ENCODE peak calls at places on chromosome 20, in four cellular contexts. C is K562, I is GM12878, Z is HepG2. N is an unnamed sample.

GRCh38 chr20:23404196-23404595 is 17.1 kb downstream of the NAPB start:
- DNase-seq in C (no peak), I (no peak), Z (peak), N (no peak)

GRCh38 chr20:64211874-64212658 is 43.5 kb upstream of the PCMTD2 start:
- DNase-seq in C (no peak), I (no peak), Z (no peak), N (no peak)

GRCh38 chr20:36654506-36654905 is 8.5 kb upstream of the SLA2 start:
- DNase-seq in C (no peak), I (no peak), Z (no peak), N (no peak)

GRCh38 chr20:431012-431904 is 23.2 kb downstream of the RBCK1 start:
- DNase-seq in C (peak), I (no peak), Z (peak), N (peak)

GRCh38 chr20:58328836-58329235 is 19.3 kb downstream of the RAB22A start:
- DNase-seq in C (no peak), I (no peak), Z (no peak), N (no peak)

GRCh38 chr20:58485326-58485725 is 29.9 kb downstream of the APCDD1L start:
- DNase-seq in C (no peak), I (no peak), Z (no peak), N (no peak)

GRCh38 chr20:14337400-14338171 is at the start of gene FLRT3:
- DNase-seq in C (no peak), I (peak), Z (peak), N (peak)

GRCh38 chr20:1907586-1907985 is 12.4 kb downstream of the SIRPA start:
- DNase-seq in C (no peak), I (no peak), Z (no peak), N (no peak)

GRCh38 chr20:38223743-38224100 is 36.8 kb downstream of the KIAA1755 start:
- DNase-seq in C (no peak), I (no peak), Z (no peak), N (no peak)

GRCh38 chr20:43650997-43651525 is 15.9 kb upstream of the MYBL2 start:
- DNase-seq in C (no peak), I (no peak), Z (no peak), N (no peak)

GRCh38 chr20:61980647-61981583 is 84.8 kb downstream of the TAF4 start:
- DNase-seq in C (peak), I (no peak), Z (peak), N (peak)

GRCh38 chr20:15065794-15066193 is 728.4 kb upstream of the FLRT3 start:
- DNase-seq in C (no peak), I (no peak), Z (no peak), N (no peak)

GRCh38 chr20:38660429-38660828 is 58.8 kb downstream of the ARHGAP40 start:
- DNase-seq in C (no peak), I (no peak), Z (no peak), N (no peak)

GRCh38 chr20:35215066-35215956 is 11.2 kb upstream of the MMP24 start:
- DNase-seq in C (no peak), I (no peak), Z (peak), N (no peak)

GRCh38 chr20:37315293-37316110 is 26.0 kb downstream of the MANBAL start:
- DNase-seq in C (no peak), I (no peak), Z (no peak), N (no peak)

GRCh38 chr20:21505161-21505809 is 8.6 kb downstream of the NKX2-2 start:
- DNase-seq in C (peak), I (no peak), Z (peak), N (peak)
- TF ChIP-seq TCF7 in C (no peak), I (no peak), Z (no peak), N (no peak)

GRCh38 chr20:33793011-33793931 is 17.9 kb upstream of the CHMP4B start:
- DNase-seq in C (no peak), I (no peak), Z (peak), N (no peak)
- TF ChIP-seq TCF7 in C (no peak), I (no peak), Z (peak), N (no peak)

GRCh38 chr20:32917191-32917950 is 58.6 kb downstream of the EFCAB8 start:
- DNase-seq in C (no peak), I (no peak), Z (no peak), N (no peak)
- TF ChIP-seq TCF7 in C (no peak), I (no peak), Z (no peak), N (no peak)

GRCh38 chr20:53149652-53150205 is 177.6 kb downstream of the TSHZ2 start:
- DNase-seq in C (no peak), I (no peak), Z (no peak), N (no peak)

GRCh38 chr20:53149184-53149651 is 177.1 kb downstream of the TSHZ2 start:
- DNase-seq in C (no peak), I (no peak), Z (no peak), N (no peak)

GRCh38 chr20:53142651-53143177 is 170.6 kb downstream of the TSHZ2 start:
- DNase-seq in C (no peak), I (no peak), Z (no peak), N (no peak)

GRCh38 chr20:53148764-53149163 is 176.6 kb downstream of the TSHZ2 start:
- DNase-seq in C (no peak), I (no peak), Z (no peak), N (no peak)

GRCh38 chr20:53146201-53146891 is 174.2 kb downstream of the TSHZ2 start:
- DNase-seq in C (no peak), I (no peak), Z (no peak), N (no peak)
- TF ChIP-seq TCF7 in C (no peak), I (no peak), Z (no peak), N (no peak)

GRCh38 chr20:40173877-40174276 is 515.2 kb downstream of the MAFB start:
- DNase-seq in C (no peak), I (no peak), Z (no peak), N (no peak)
- TF ChIP-seq TCF7 in C (no peak), I (no peak), Z (no peak), N (no peak)